ENCODE peak calls at places on chromosome 1, in five cellular contexts. S, T, G, H and O are unnamed samples.

GRCh38 chr1:48917901-48918603 is 141.4 kb upstream of the BEND5 start:
- DNase-seq in S (no peak), T (no peak), G (no peak), H (peak), O (no peak)

GRCh38 chr1:48190893-48191292 is 31.6 kb upstream of the SLC5A9 start:
- DNase-seq in S (no peak), T (no peak), G (no peak), H (no peak), O (no peak)

GRCh38 chr1:5639323-5639722 is 352.9 kb downstream of the NPHP4 start:
- DNase-seq in S (no peak), T (no peak), G (no peak), H (no peak), O (no peak)

GRCh38 chr1:15456313-15456954 is at the start of gene CELA2A:
- DNase-seq in S (no peak), T (no peak), G (no peak), H (no peak), O (no peak)

GRCh38 chr1:54615531-54616245 is 7.6 kb downstream of the FAM151A start:
- DNase-seq in S (no peak), T (no peak), G (no peak), H (peak), O (no peak)

GRCh38 chr1:179264506-179264905 is 29.1 kb upstream of the SOAT1 start:
- DNase-seq in S (no peak), T (no peak), G (no peak), H (peak), O (no peak)

GRCh38 chr1:111878096-111878495 is 111.4 kb downstream of the KCND3 start:
- DNase-seq in S (no peak), T (no peak), G (no peak), H (no peak), O (no peak)

GRCh38 chr1:86322241-86322640 is 73.9 kb downstream of the ODF2L start:
- DNase-seq in S (no peak), T (no peak), G (no peak), H (no peak), O (no peak)

GRCh38 chr1:83883979-83884378 is 115.0 kb downstream of the TTLL7 start:
- DNase-seq in S (peak), T (no peak), G (no peak), H (no peak), O (no peak)

GRCh38 chr1:153375511-153375910 is at the start of gene S100A12:
- DNase-seq in S (peak), T (no peak), G (no peak), H (peak), O (no peak)

GRCh38 chr1:57340361-57341192 is 83.3 kb downstream of the DAB1 start:
- DNase-seq in S (no peak), T (no peak), G (no peak), H (no peak), O (no peak)

GRCh38 chr1:174872615-174873058 is 127.1 kb upstream of the CACYBP start:
- DNase-seq in S (peak), T (no peak), G (no peak), H (no peak), O (no peak)

GRCh38 chr1:24481098-24481497 is 21.5 kb upstream of the RCAN3 start:
- DNase-seq in S (no peak), T (no peak), G (no peak), H (peak), O (peak)